ENCODE peak calls at places on chromosomes 16 and 17, in nine cellular contexts. One of them, this sample, is unnamed.

GRCh38 chr17:20989991-20990855 is 52.6 kb downstream of the USP22 start:
- DNase-seq in GDM1: no peak
- DNase-seq in NCI-H1092: no peak
- DNase-seq in HS-27A: no peak
- DNase-seq in hepatocyte: peak; percentile 17
- DNase-seq in nephron progenitor cell: no peak
- DNase-seq in H9: no peak
- DNase-seq in stimulated activated CD8-positive, alpha-beta memory T cell treated with anti-CD3 and anti-CD28 coated beads, Interleukin-4, amount 100 ng/mL, for 1 hour: no peak
- DNase-seq in ELF-1: no peak
- DNase-seq in this sample: peak; percentile 11

GRCh38 chr17:49193513-49194296 is 16.7 kb downstream of the GNGT2 start:
- DNase-seq in GDM1: peak; percentile 52
- DNase-seq in NCI-H1092: no peak
- DNase-seq in HS-27A: no peak
- DNase-seq in hepatocyte: peak; percentile 71
- DNase-seq in nephron progenitor cell: peak; percentile 62
- DNase-seq in H9: peak; percentile 79
- DNase-seq in stimulated activated CD8-positive, alpha-beta memory T cell treated with anti-CD3 and anti-CD28 coated beads, Interleukin-4, amount 100 ng/mL, for 1 hour: no peak
- DNase-seq in ELF-1: peak; percentile 65
- DNase-seq in this sample: peak; percentile 63

GRCh38 chr16:68265078-68265925 is 976 bp downstream of the SLC7A6 start:
- DNase-seq in GDM1: peak; percentile 1
- DNase-seq in NCI-H1092: no peak
- DNase-seq in HS-27A: peak; percentile 90
- DNase-seq in hepatocyte: peak; percentile 73
- DNase-seq in nephron progenitor cell: peak; percentile 33
- DNase-seq in H9: no peak
- DNase-seq in stimulated activated CD8-positive, alpha-beta memory T cell treated with anti-CD3 and anti-CD28 coated beads, Interleukin-4, amount 100 ng/mL, for 1 hour: no peak
- DNase-seq in ELF-1: peak; percentile 71
- DNase-seq in this sample: no peak

GRCh38 chr17:36761203-36761945 is 160.0 kb downstream of the MRM1 start:
- DNase-seq in GDM1: no peak
- DNase-seq in NCI-H1092: no peak
- DNase-seq in HS-27A: no peak
- DNase-seq in hepatocyte: no peak
- DNase-seq in nephron progenitor cell: no peak
- DNase-seq in H9: peak; percentile 53
- DNase-seq in stimulated activated CD8-positive, alpha-beta memory T cell treated with anti-CD3 and anti-CD28 coated beads, Interleukin-4, amount 100 ng/mL, for 1 hour: no peak
- DNase-seq in ELF-1: no peak
- DNase-seq in this sample: no peak

GRCh38 chr17:65046236-65046635 is 10.3 kb downstream of the GNA13 start:
- DNase-seq in GDM1: no peak
- DNase-seq in NCI-H1092: no peak
- DNase-seq in HS-27A: no peak
- DNase-seq in hepatocyte: no peak
- DNase-seq in nephron progenitor cell: no peak
- DNase-seq in H9: no peak
- DNase-seq in stimulated activated CD8-positive, alpha-beta memory T cell treated with anti-CD3 and anti-CD28 coated beads, Interleukin-4, amount 100 ng/mL, for 1 hour: no peak
- DNase-seq in ELF-1: no peak
- DNase-seq in this sample: no peak

GRCh38 chr16:13770436-13770835 is 149.5 kb upstream of the ERCC4 start:
- DNase-seq in GDM1: no peak
- DNase-seq in NCI-H1092: no peak
- DNase-seq in HS-27A: no peak
- DNase-seq in hepatocyte: no peak
- DNase-seq in nephron progenitor cell: no peak
- DNase-seq in H9: no peak
- DNase-seq in stimulated activated CD8-positive, alpha-beta memory T cell treated with anti-CD3 and anti-CD28 coated beads, Interleukin-4, amount 100 ng/mL, for 1 hour: no peak
- DNase-seq in ELF-1: no peak
- DNase-seq in this sample: no peak

GRCh38 chr17:2213291-2213960 is 90.2 kb downstream of the SMG6 start:
- DNase-seq in GDM1: no peak
- DNase-seq in NCI-H1092: peak; percentile 1
- DNase-seq in HS-27A: no peak
- DNase-seq in hepatocyte: no peak
- DNase-seq in nephron progenitor cell: no peak
- DNase-seq in H9: no peak
- DNase-seq in stimulated activated CD8-positive, alpha-beta memory T cell treated with anti-CD3 and anti-CD28 coated beads, Interleukin-4, amount 100 ng/mL, for 1 hour: no peak
- DNase-seq in ELF-1: no peak
- DNase-seq in this sample: no peak

GRCh38 chr16:3542601-3543373 is 34.4 kb downstream of the NLRC3 start:
- DNase-seq in GDM1: no peak
- DNase-seq in NCI-H1092: no peak
- DNase-seq in HS-27A: no peak
- DNase-seq in hepatocyte: no peak
- DNase-seq in nephron progenitor cell: peak; percentile 45
- DNase-seq in H9: no peak
- DNase-seq in stimulated activated CD8-positive, alpha-beta memory T cell treated with anti-CD3 and anti-CD28 coated beads, Interleukin-4, amount 100 ng/mL, for 1 hour: no peak
- DNase-seq in ELF-1: no peak
- DNase-seq in this sample: no peak

GRCh38 chr17:5631958-5632357 is 47.6 kb upstream of the NLRP1 start:
- DNase-seq in GDM1: no peak
- DNase-seq in NCI-H1092: no peak
- DNase-seq in HS-27A: no peak
- DNase-seq in hepatocyte: no peak
- DNase-seq in nephron progenitor cell: peak; percentile 24
- DNase-seq in H9: no peak
- DNase-seq in stimulated activated CD8-positive, alpha-beta memory T cell treated with anti-CD3 and anti-CD28 coated beads, Interleukin-4, amount 100 ng/mL, for 1 hour: no peak
- DNase-seq in ELF-1: peak; percentile 5
- DNase-seq in this sample: no peak

GRCh38 chr16:38941-39892 is 14.2 kb downstream of the POLR3K start:
- DNase-seq in GDM1: no peak
- DNase-seq in NCI-H1092: no peak
- DNase-seq in HS-27A: no peak
- DNase-seq in hepatocyte: peak; percentile 52
- DNase-seq in nephron progenitor cell: no peak
- DNase-seq in H9: no peak
- DNase-seq in stimulated activated CD8-positive, alpha-beta memory T cell treated with anti-CD3 and anti-CD28 coated beads, Interleukin-4, amount 100 ng/mL, for 1 hour: peak; percentile 21
- DNase-seq in ELF-1: no peak
- DNase-seq in this sample: no peak

This sample was measured in CD14-positive monocyte.